ENCODE peak calls at places on chromosomes 13 and 19, in seven cellular contexts. One of them, this sample, is unnamed.

GRCh38 chr19:11092181-11092538 is 2.9 kb downstream of the LDLR start:
- DNase-seq in fibroblast of lung: peak
- DNase-seq in stimulated activated CD8-positive, alpha-beta memory T cell treated with anti-CD3 and anti-CD28 coated beads, Interleukin-15, amount 100 ng/mL, for 24 hours: no peak
- DNase-seq in lower leg skin: no peak
- DNase-seq in tibial nerve: no peak
- DNase-seq in HFFc6: peak
- DNase-seq in esophagus squamous epithelium: no peak
- DNase-seq in this sample: no peak

GRCh38 chr19:15584541-15585115 is 30.4 kb upstream of the CYP4F8 start:
- DNase-seq in fibroblast of lung: peak
- DNase-seq in stimulated activated CD8-positive, alpha-beta memory T cell treated with anti-CD3 and anti-CD28 coated beads, Interleukin-15, amount 100 ng/mL, for 24 hours: peak
- DNase-seq in lower leg skin: peak
- DNase-seq in tibial nerve: peak
- DNase-seq in HFFc6: peak
- DNase-seq in esophagus squamous epithelium: no peak
- DNase-seq in this sample: peak

GRCh38 chr13:30629527-30629926 is 11.8 kb downstream of the USPL1 start:
- DNase-seq in fibroblast of lung: no peak
- DNase-seq in stimulated activated CD8-positive, alpha-beta memory T cell treated with anti-CD3 and anti-CD28 coated beads, Interleukin-15, amount 100 ng/mL, for 24 hours: no peak
- DNase-seq in lower leg skin: no peak
- DNase-seq in tibial nerve: no peak
- DNase-seq in HFFc6: no peak
- DNase-seq in esophagus squamous epithelium: no peak
- DNase-seq in this sample: no peak

GRCh38 chr19:35090160-35090794 is 25.3 kb upstream of the FXYD3 start:
- DNase-seq in fibroblast of lung: peak
- DNase-seq in stimulated activated CD8-positive, alpha-beta memory T cell treated with anti-CD3 and anti-CD28 coated beads, Interleukin-15, amount 100 ng/mL, for 24 hours: no peak
- DNase-seq in lower leg skin: no peak
- DNase-seq in tibial nerve: peak
- DNase-seq in HFFc6: peak
- DNase-seq in esophagus squamous epithelium: no peak
- DNase-seq in this sample: peak

GRCh38 chr13:113982296-113982661 is 8.4 kb upstream of the C13orf46 start:
- DNase-seq in fibroblast of lung: no peak
- DNase-seq in stimulated activated CD8-positive, alpha-beta memory T cell treated with anti-CD3 and anti-CD28 coated beads, Interleukin-15, amount 100 ng/mL, for 24 hours: no peak
- DNase-seq in lower leg skin: peak
- DNase-seq in tibial nerve: no peak
- DNase-seq in HFFc6: no peak
- DNase-seq in esophagus squamous epithelium: no peak
- DNase-seq in this sample: peak

GRCh38 chr19:15195381-15195964 is 5.3 kb downstream of the NOTCH3 start:
- DNase-seq in fibroblast of lung: peak
- DNase-seq in stimulated activated CD8-positive, alpha-beta memory T cell treated with anti-CD3 and anti-CD28 coated beads, Interleukin-15, amount 100 ng/mL, for 24 hours: no peak
- DNase-seq in lower leg skin: peak
- DNase-seq in tibial nerve: no peak
- DNase-seq in HFFc6: peak
- DNase-seq in esophagus squamous epithelium: no peak
- DNase-seq in this sample: peak

GRCh38 chr19:34707661-34708060 is 26.4 kb upstream of the ZNF181 start:
- DNase-seq in fibroblast of lung: no peak
- DNase-seq in stimulated activated CD8-positive, alpha-beta memory T cell treated with anti-CD3 and anti-CD28 coated beads, Interleukin-15, amount 100 ng/mL, for 24 hours: no peak
- DNase-seq in lower leg skin: no peak
- DNase-seq in tibial nerve: no peak
- DNase-seq in HFFc6: no peak
- DNase-seq in esophagus squamous epithelium: no peak
- DNase-seq in this sample: no peak

GRCh38 chr19:53132231-53132991 is at the start of gene ZNF415:
- DNase-seq in fibroblast of lung: peak
- DNase-seq in stimulated activated CD8-positive, alpha-beta memory T cell treated with anti-CD3 and anti-CD28 coated beads, Interleukin-15, amount 100 ng/mL, for 24 hours: no peak
- DNase-seq in lower leg skin: peak
- DNase-seq in tibial nerve: peak
- DNase-seq in HFFc6: peak
- DNase-seq in esophagus squamous epithelium: no peak
- DNase-seq in this sample: peak

GRCh38 chr19:8552810-8553209 is 24.4 kb downstream of the MYO1F start:
- DNase-seq in fibroblast of lung: peak
- DNase-seq in stimulated activated CD8-positive, alpha-beta memory T cell treated with anti-CD3 and anti-CD28 coated beads, Interleukin-15, amount 100 ng/mL, for 24 hours: no peak
- DNase-seq in lower leg skin: no peak
- DNase-seq in tibial nerve: no peak
- DNase-seq in HFFc6: peak
- DNase-seq in esophagus squamous epithelium: no peak
- DNase-seq in this sample: no peak

GRCh38 chr13:97568850-97569249 is 134.9 kb downstream of the RAP2A start:
- DNase-seq in fibroblast of lung: no peak
- DNase-seq in stimulated activated CD8-positive, alpha-beta memory T cell treated with anti-CD3 and anti-CD28 coated beads, Interleukin-15, amount 100 ng/mL, for 24 hours: no peak
- DNase-seq in lower leg skin: no peak
- DNase-seq in tibial nerve: no peak
- DNase-seq in HFFc6: no peak
- DNase-seq in esophagus squamous epithelium: no peak
- DNase-seq in this sample: no peak

GRCh38 chr13:33284016-33284415 is 1.5 kb downstream of the STARD13 start:
- DNase-seq in fibroblast of lung: peak
- DNase-seq in stimulated activated CD8-positive, alpha-beta memory T cell treated with anti-CD3 and anti-CD28 coated beads, Interleukin-15, amount 100 ng/mL, for 24 hours: no peak
- DNase-seq in lower leg skin: no peak
- DNase-seq in tibial nerve: no peak
- DNase-seq in HFFc6: peak
- DNase-seq in esophagus squamous epithelium: no peak
- DNase-seq in this sample: no peak

GRCh38 chr19:1229056-1229607 is 8.7 kb downstream of the CBARP start:
- DNase-seq in fibroblast of lung: no peak
- DNase-seq in stimulated activated CD8-positive, alpha-beta memory T cell treated with anti-CD3 and anti-CD28 coated beads, Interleukin-15, amount 100 ng/mL, for 24 hours: no peak
- DNase-seq in lower leg skin: no peak
- DNase-seq in tibial nerve: no peak
- DNase-seq in HFFc6: no peak
- DNase-seq in esophagus squamous epithelium: no peak
- DNase-seq in this sample: no peak

GRCh38 chr13:73365240-73365639 is 306.4 kb downstream of the KLF5 start:
- DNase-seq in fibroblast of lung: no peak
- DNase-seq in stimulated activated CD8-positive, alpha-beta memory T cell treated with anti-CD3 and anti-CD28 coated beads, Interleukin-15, amount 100 ng/mL, for 24 hours: no peak
- DNase-seq in lower leg skin: no peak
- DNase-seq in tibial nerve: no peak
- DNase-seq in HFFc6: no peak
- DNase-seq in esophagus squamous epithelium: no peak
- DNase-seq in this sample: no peak

GRCh38 chr19:2015611-2015950 is at the start of gene BTBD2:
- DNase-seq in fibroblast of lung: peak
- DNase-seq in stimulated activated CD8-positive, alpha-beta memory T cell treated with anti-CD3 and anti-CD28 coated beads, Interleukin-15, amount 100 ng/mL, for 24 hours: peak
- DNase-seq in lower leg skin: no peak
- DNase-seq in tibial nerve: peak
- DNase-seq in HFFc6: no peak
- DNase-seq in esophagus squamous epithelium: no peak
- DNase-seq in this sample: no peak

GRCh38 chr19:44782729-44783128 is 5.0 kb downstream of the CBLC start:
- DNase-seq in fibroblast of lung: no peak
- DNase-seq in stimulated activated CD8-positive, alpha-beta memory T cell treated with anti-CD3 and anti-CD28 coated beads, Interleukin-15, amount 100 ng/mL, for 24 hours: no peak
- DNase-seq in lower leg skin: no peak
- DNase-seq in tibial nerve: no peak
- DNase-seq in HFFc6: no peak
- DNase-seq in esophagus squamous epithelium: no peak
- DNase-seq in this sample: no peak

GRCh38 chr13:26964278-26965057 is 203.9 kb upstream of the GPR12 start:
- DNase-seq in fibroblast of lung: peak
- DNase-seq in stimulated activated CD8-positive, alpha-beta memory T cell treated with anti-CD3 and anti-CD28 coated beads, Interleukin-15, amount 100 ng/mL, for 24 hours: no peak
- DNase-seq in lower leg skin: no peak
- DNase-seq in tibial nerve: no peak
- DNase-seq in HFFc6: no peak
- DNase-seq in esophagus squamous epithelium: no peak
- DNase-seq in this sample: no peak

GRCh38 chr19:32879741-32880140 is 10.2 kb upstream of the SLC7A9 start:
- DNase-seq in fibroblast of lung: no peak
- DNase-seq in stimulated activated CD8-positive, alpha-beta memory T cell treated with anti-CD3 and anti-CD28 coated beads, Interleukin-15, amount 100 ng/mL, for 24 hours: no peak
- DNase-seq in lower leg skin: no peak
- DNase-seq in tibial nerve: no peak
- DNase-seq in HFFc6: no peak
- DNase-seq in esophagus squamous epithelium: no peak
- DNase-seq in this sample: no peak